ENCODE peak calls at places on chromosome 2, in five cellular contexts. One of them, this sample, is unnamed.

GRCh38 chr2:170361359-170361936 is 183.5 kb downstream of the MYO3B start:
- DNase-seq in CD4-positive, alpha-beta T cell: peak; percentile 10
- DNase-seq in NCI-H1436: peak; percentile 20
- DNase-seq in NCI-H1105: peak; percentile 19
- DNase-seq in COLO829: peak; percentile 39
- DNase-seq in this sample: no peak

GRCh38 chr2:145593991-145594702 is 1074.2 kb upstream of the ZEB2 start:
- DNase-seq in CD4-positive, alpha-beta T cell: no peak
- DNase-seq in NCI-H1436: no peak
- DNase-seq in NCI-H1105: no peak
- DNase-seq in COLO829: peak; percentile 24
- DNase-seq in this sample: no peak

GRCh38 chr2:195590866-195591215 is 66.2 kb upstream of the SLC39A10 start:
- DNase-seq in CD4-positive, alpha-beta T cell: no peak
- DNase-seq in NCI-H1436: no peak
- DNase-seq in NCI-H1105: no peak
- DNase-seq in COLO829: no peak
- DNase-seq in this sample: no peak

GRCh38 chr2:25310965-25311865 is 30.5 kb downstream of the DNMT3A start:
- DNase-seq in CD4-positive, alpha-beta T cell: no peak
- DNase-seq in NCI-H1436: peak; percentile 57
- DNase-seq in NCI-H1105: peak; percentile 93
- DNase-seq in COLO829: no peak
- DNase-seq in this sample: no peak

GRCh38 chr2:160251566-160251965 is 51.5 kb upstream of the ITGB6 start:
- DNase-seq in CD4-positive, alpha-beta T cell: no peak
- DNase-seq in NCI-H1436: no peak
- DNase-seq in NCI-H1105: no peak
- DNase-seq in COLO829: no peak
- DNase-seq in this sample: no peak

GRCh38 chr2:225004531-225004930 is 37.7 kb downstream of the DOCK10 start:
- DNase-seq in CD4-positive, alpha-beta T cell: no peak
- DNase-seq in NCI-H1436: no peak
- DNase-seq in NCI-H1105: no peak
- DNase-seq in COLO829: no peak
- DNase-seq in this sample: no peak

GRCh38 chr2:11348209-11348749 is 3.8 kb upstream of the ROCK2 start:
- DNase-seq in CD4-positive, alpha-beta T cell: no peak
- DNase-seq in NCI-H1436: no peak
- DNase-seq in NCI-H1105: no peak
- DNase-seq in COLO829: no peak
- DNase-seq in this sample: no peak

GRCh38 chr2:67977464-67977863 is 85.3 kb downstream of the C1D start:
- DNase-seq in CD4-positive, alpha-beta T cell: no peak
- DNase-seq in NCI-H1436: no peak
- DNase-seq in NCI-H1105: no peak
- DNase-seq in COLO829: no peak
- DNase-seq in this sample: no peak

GRCh38 chr2:142220239-142220638 is 89.4 kb upstream of the LRP1B start:
- DNase-seq in CD4-positive, alpha-beta T cell: no peak
- DNase-seq in NCI-H1436: no peak
- DNase-seq in NCI-H1105: no peak
- DNase-seq in COLO829: no peak
- DNase-seq in this sample: no peak